ENCODE peak calls at places on chromosomes 12 and 14, in eight cellular contexts. One of them, this sample, is unnamed. For H3K79me2, the result is how much of the 10 kb centered on the place peaks cover.

GRCh38 chr14:57277062-57277461 is 8.3 kb downstream of the AP5M1 start:
- DNase-seq in HepG2: no peak
- DNase-seq in neural progenitor cell: no peak
- DNase-seq in PC-3: no peak
- DNase-seq in fibroblast of lung: no peak
- DNase-seq in OCI-LY7: no peak
- DNase-seq in hepatocyte: no peak
- DNase-seq in mesendoderm: no peak
- DNase-seq in this sample: no peak

GRCh38 chr14:56061051-56061450 is 57.2 kb upstream of the PELI2 start:
- DNase-seq in PC-3: no peak
- DNase-seq in hepatocyte: no peak
- DNase-seq in HepG2: no peak
- DNase-seq in fibroblast of lung: peak
- DNase-seq in OCI-LY7: no peak
- DNase-seq in mesendoderm: no peak
- DNase-seq in neural progenitor cell: no peak
- DNase-seq in this sample: no peak

GRCh38 chr12:47785887-47786661 is 13.0 kb downstream of the SLC48A1 start:
- DNase-seq in HepG2: no peak
- DNase-seq in PC-3: no peak
- DNase-seq in OCI-LY7: no peak
- DNase-seq in hepatocyte: no peak
- DNase-seq in fibroblast of lung: peak
- DNase-seq in neural progenitor cell: no peak
- DNase-seq in mesendoderm: no peak
- DNase-seq in this sample: no peak

GRCh38 chr14:91158091-91158790 is 44.4 kb downstream of the DGLUCY start:
- DNase-seq in hepatocyte: no peak
- DNase-seq in mesendoderm: no peak
- DNase-seq in fibroblast of lung: no peak
- DNase-seq in neural progenitor cell: no peak
- DNase-seq in PC-3: no peak
- DNase-seq in OCI-LY7: no peak
- DNase-seq in HepG2: no peak
- DNase-seq in this sample: no peak

GRCh38 chr14:100067971-100068959 is 3.0 kb downstream of the EVL start:
- DNase-seq in OCI-LY7: peak
- DNase-seq in fibroblast of lung: no peak
- DNase-seq in HepG2: no peak
- DNase-seq in neural progenitor cell: no peak
- DNase-seq in hepatocyte: no peak
- DNase-seq in mesendoderm: peak
- DNase-seq in PC-3: peak
- DNase-seq in this sample: peak

GRCh38 chr12:121769831-121770301 is 23.6 kb downstream of the RHOF start:
- DNase-seq in PC-3: no peak
- DNase-seq in HepG2: peak
- DNase-seq in fibroblast of lung: no peak
- DNase-seq in neural progenitor cell: no peak
- DNase-seq in hepatocyte: peak
- DNase-seq in OCI-LY7: no peak
- DNase-seq in mesendoderm: no peak
- DNase-seq in this sample: peak

GRCh38 chr12:92339198-92339821 is 193.7 kb upstream of the BTG1 start:
- DNase-seq in hepatocyte: no peak
- DNase-seq in mesendoderm: no peak
- DNase-seq in neural progenitor cell: no peak
- DNase-seq in OCI-LY7: no peak
- DNase-seq in HepG2: no peak
- DNase-seq in fibroblast of lung: no peak
- DNase-seq in PC-3: no peak
- DNase-seq in this sample: no peak

GRCh38 chr14:104973215-104974145 is 4.7 kb downstream of the AHNAK2 start:
- DNase-seq in OCI-LY7: no peak
- DNase-seq in fibroblast of lung: peak
- DNase-seq in mesendoderm: peak
- DNase-seq in hepatocyte: peak
- DNase-seq in neural progenitor cell: peak
- DNase-seq in HepG2: no peak
- DNase-seq in PC-3: peak
- DNase-seq in this sample: no peak

GRCh38 chr12:94140556-94140955 is 7.8 kb upstream of the PLXNC1 start:
- DNase-seq in fibroblast of lung: no peak
- DNase-seq in hepatocyte: peak
- DNase-seq in mesendoderm: peak
- DNase-seq in neural progenitor cell: peak
- DNase-seq in PC-3: peak
- DNase-seq in HepG2: peak
- DNase-seq in OCI-LY7: peak
- DNase-seq in this sample: peak

GRCh38 chr14:81516941-81517797 is 16.5 kb downstream of the SEL1L start:
- DNase-seq in HepG2: peak
- DNase-seq in OCI-LY7: no peak
- DNase-seq in neural progenitor cell: peak
- DNase-seq in hepatocyte: peak
- DNase-seq in mesendoderm: peak
- DNase-seq in PC-3: peak
- DNase-seq in fibroblast of lung: peak
- DNase-seq in this sample: no peak

GRCh38 chr14:58270628-58271027 is 26.0 kb downstream of the PSMA3 start:
- DNase-seq in neural progenitor cell: no peak
- DNase-seq in PC-3: peak
- DNase-seq in OCI-LY7: no peak
- DNase-seq in mesendoderm: no peak
- DNase-seq in HepG2: no peak
- DNase-seq in fibroblast of lung: no peak
- DNase-seq in hepatocyte: no peak
- DNase-seq in this sample: no peak

GRCh38 chr14:70791971-70792370 is 17.3 kb downstream of the MAP3K9 start:
- DNase-seq in fibroblast of lung: no peak
- DNase-seq in hepatocyte: no peak
- DNase-seq in OCI-LY7: no peak
- DNase-seq in neural progenitor cell: no peak
- DNase-seq in HepG2: no peak
- DNase-seq in mesendoderm: no peak
- DNase-seq in PC-3: no peak
- DNase-seq in this sample: no peak

GRCh38 chr14:70792939-70793338 is 16.4 kb downstream of the MAP3K9 start:
- DNase-seq in fibroblast of lung: no peak
- DNase-seq in OCI-LY7: no peak
- DNase-seq in hepatocyte: no peak
- DNase-seq in neural progenitor cell: no peak
- DNase-seq in mesendoderm: no peak
- DNase-seq in HepG2: no peak
- DNase-seq in PC-3: no peak
- DNase-seq in this sample: no peak

GRCh38 chr14:70801836-70802235 is 7.5 kb downstream of the MAP3K9 start:
- DNase-seq in HepG2: no peak
- DNase-seq in neural progenitor cell: no peak
- DNase-seq in fibroblast of lung: no peak
- DNase-seq in OCI-LY7: no peak
- DNase-seq in mesendoderm: peak
- DNase-seq in PC-3: peak
- DNase-seq in hepatocyte: no peak
- DNase-seq in this sample: no peak

GRCh38 chr14:70793637-70794036 is 15.7 kb downstream of the MAP3K9 start:
- DNase-seq in hepatocyte: no peak
- DNase-seq in HepG2: no peak
- DNase-seq in fibroblast of lung: no peak
- DNase-seq in mesendoderm: no peak
- DNase-seq in neural progenitor cell: no peak
- DNase-seq in PC-3: no peak
- DNase-seq in OCI-LY7: no peak
- DNase-seq in this sample: no peak

DNA sequence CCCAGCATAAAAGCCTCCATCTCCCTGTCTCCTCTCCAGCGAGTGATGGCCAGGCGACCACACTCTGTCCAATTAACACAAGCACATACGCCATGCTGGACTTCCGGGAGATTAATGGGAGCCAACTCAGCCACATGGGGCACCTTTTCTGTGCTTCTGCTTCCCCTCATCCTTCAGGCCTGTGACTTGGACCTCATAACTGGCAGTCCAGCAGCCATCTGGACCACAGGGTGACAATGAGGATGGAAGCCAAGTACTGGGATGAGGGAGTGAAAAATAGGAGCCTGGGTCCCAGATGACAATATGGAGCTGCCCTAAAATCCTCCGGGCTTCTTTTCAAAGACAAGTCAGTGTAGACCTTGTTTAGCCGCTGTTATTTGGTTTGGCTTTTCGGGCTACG is 12.8 kb downstream of the MAP3K9 start:
- DNase-seq in OCI-LY7: no peak
- DNase-seq in mesendoderm: no peak
- DNase-seq in hepatocyte: no peak
- DNase-seq in PC-3: no peak
- DNase-seq in HepG2: no peak
- DNase-seq in fibroblast of lung: no peak
- DNase-seq in neural progenitor cell: no peak
- DNase-seq in this sample: no peak
- H3K79me2 ChIP-seq in OCI-LY7: under half
- H3K79me2 ChIP-seq in mesendoderm: under half
- H3K79me2 ChIP-seq in hepatocyte: under half
- H3K79me2 ChIP-seq in PC-3: half or more
- H3K79me2 ChIP-seq in HepG2: under half
- H3K79me2 ChIP-seq in fibroblast of lung: under half
- H3K79me2 ChIP-seq in neural progenitor cell: half or more
- H3K79me2 ChIP-seq in this sample: under half

GRCh38 chr12:45246202-45246601 is 30.3 kb downstream of the ANO6 start:
- DNase-seq in hepatocyte: no peak
- DNase-seq in fibroblast of lung: peak
- DNase-seq in HepG2: no peak
- DNase-seq in OCI-LY7: no peak
- DNase-seq in neural progenitor cell: no peak
- DNase-seq in PC-3: no peak
- DNase-seq in mesendoderm: no peak
- DNase-seq in this sample: no peak

GRCh38 chr12:45242180-45242579 is 26.3 kb downstream of the ANO6 start:
- DNase-seq in hepatocyte: no peak
- DNase-seq in PC-3: peak
- DNase-seq in neural progenitor cell: no peak
- DNase-seq in HepG2: no peak
- DNase-seq in mesendoderm: no peak
- DNase-seq in OCI-LY7: no peak
- DNase-seq in fibroblast of lung: no peak
- DNase-seq in this sample: no peak

GRCh38 chr12:45244561-45245348 is 28.9 kb downstream of the ANO6 start:
- DNase-seq in fibroblast of lung: peak
- DNase-seq in PC-3: no peak
- DNase-seq in hepatocyte: no peak
- DNase-seq in neural progenitor cell: no peak
- DNase-seq in HepG2: no peak
- DNase-seq in mesendoderm: no peak
- DNase-seq in OCI-LY7: peak
- DNase-seq in this sample: no peak

GRCh38 chr12:45247589-45247988 is 31.7 kb downstream of the ANO6 start:
- DNase-seq in OCI-LY7: no peak
- DNase-seq in mesendoderm: no peak
- DNase-seq in HepG2: no peak
- DNase-seq in neural progenitor cell: no peak
- DNase-seq in fibroblast of lung: no peak
- DNase-seq in PC-3: no peak
- DNase-seq in hepatocyte: no peak
- DNase-seq in this sample: no peak

GRCh38 chr12:45243963-45244362 is 28.1 kb downstream of the ANO6 start:
- DNase-seq in OCI-LY7: no peak
- DNase-seq in HepG2: no peak
- DNase-seq in neural progenitor cell: no peak
- DNase-seq in hepatocyte: no peak
- DNase-seq in PC-3: no peak
- DNase-seq in mesendoderm: no peak
- DNase-seq in fibroblast of lung: no peak
- DNase-seq in this sample: no peak
- H3K79me2 ChIP-seq in OCI-LY7: under half
- H3K79me2 ChIP-seq in HepG2: under half
- H3K79me2 ChIP-seq in neural progenitor cell: half or more
- H3K79me2 ChIP-seq in hepatocyte: half or more
- H3K79me2 ChIP-seq in PC-3: under half
- H3K79me2 ChIP-seq in mesendoderm: under half
- H3K79me2 ChIP-seq in fibroblast of lung: under half
- H3K79me2 ChIP-seq in this sample: under half

GRCh38 chr14:53144244-53144643 is 8.9 kb downstream of the DDHD1 start:
- DNase-seq in mesendoderm: no peak
- DNase-seq in OCI-LY7: no peak
- DNase-seq in neural progenitor cell: no peak
- DNase-seq in HepG2: no peak
- DNase-seq in hepatocyte: no peak
- DNase-seq in fibroblast of lung: no peak
- DNase-seq in PC-3: no peak
- DNase-seq in this sample: no peak

GRCh38 chr14:53137559-53137958 is 15.6 kb downstream of the DDHD1 start:
- DNase-seq in PC-3: no peak
- DNase-seq in neural progenitor cell: no peak
- DNase-seq in HepG2: no peak
- DNase-seq in hepatocyte: no peak
- DNase-seq in mesendoderm: no peak
- DNase-seq in fibroblast of lung: no peak
- DNase-seq in OCI-LY7: no peak
- DNase-seq in this sample: no peak

DNA sequence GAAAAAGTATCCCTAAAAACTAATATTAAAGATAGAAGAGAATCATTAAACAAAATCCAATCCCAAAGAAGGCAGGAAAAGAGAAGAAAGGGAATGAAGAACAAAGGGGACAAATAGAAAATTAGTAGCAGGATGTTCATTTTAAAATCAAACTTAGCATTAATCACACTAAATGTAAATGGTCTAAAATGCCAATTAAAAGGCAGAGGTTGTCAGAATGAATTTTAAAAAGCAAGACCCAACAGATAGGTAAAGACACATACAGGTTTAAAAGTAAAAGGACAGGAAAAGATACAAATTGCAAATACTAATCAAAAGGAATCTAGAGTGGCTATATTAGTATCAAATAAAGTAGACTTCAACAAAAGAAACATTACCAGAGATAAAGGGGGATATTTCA is 12.5 kb downstream of the DDHD1 start:
- DNase-seq in PC-3: no peak
- DNase-seq in hepatocyte: no peak
- DNase-seq in neural progenitor cell: no peak
- DNase-seq in OCI-LY7: no peak
- DNase-seq in HepG2: no peak
- DNase-seq in fibroblast of lung: no peak
- DNase-seq in mesendoderm: no peak
- DNase-seq in this sample: no peak
- H3K79me2 ChIP-seq in PC-3: under half
- H3K79me2 ChIP-seq in hepatocyte: half or more
- H3K79me2 ChIP-seq in neural progenitor cell: half or more
- H3K79me2 ChIP-seq in OCI-LY7: half or more
- H3K79me2 ChIP-seq in HepG2: under half
- H3K79me2 ChIP-seq in fibroblast of lung: under half
- H3K79me2 ChIP-seq in mesendoderm: under half
- H3K79me2 ChIP-seq in this sample: half or more

DNA sequence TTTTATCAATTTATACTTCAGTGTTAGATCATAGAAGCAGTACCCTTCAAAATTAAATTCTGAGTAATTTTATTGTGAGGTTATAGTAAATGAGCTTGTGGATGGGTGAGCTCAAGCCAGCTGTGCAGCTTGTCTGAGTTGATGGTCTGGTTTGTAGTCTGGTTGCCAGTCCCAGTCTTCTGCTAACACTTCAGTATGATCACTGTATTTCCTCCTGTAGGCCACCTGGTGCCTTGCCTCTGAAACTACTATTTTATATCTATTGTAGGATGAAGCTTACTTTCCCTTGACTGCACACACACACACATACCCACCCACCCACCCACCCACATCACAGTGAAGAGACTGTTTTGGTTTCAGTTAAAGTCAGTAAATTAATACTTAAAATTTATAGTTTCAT is 496.4 kb downstream of the PCNX1 start:
- DNase-seq in fibroblast of lung: peak
- DNase-seq in mesendoderm: peak
- DNase-seq in hepatocyte: no peak
- DNase-seq in PC-3: peak
- DNase-seq in HepG2: peak
- DNase-seq in OCI-LY7: peak
- DNase-seq in neural progenitor cell: no peak
- DNase-seq in this sample: no peak
- H3K79me2 ChIP-seq in fibroblast of lung: under half
- H3K79me2 ChIP-seq in mesendoderm: under half
- H3K79me2 ChIP-seq in hepatocyte: half or more
- H3K79me2 ChIP-seq in PC-3: half or more
- H3K79me2 ChIP-seq in HepG2: under half
- H3K79me2 ChIP-seq in OCI-LY7: under half
- H3K79me2 ChIP-seq in neural progenitor cell: under half
- H3K79me2 ChIP-seq in this sample: under half

This sample was measured in K562.